ENCODE peak calls at places on chromosomes 7 and 10, in seven cellular contexts. One of them, this sample, is unnamed.

GRCh38 chr7:101560856-101561255 is 68.2 kb downstream of the MYL10 start:
- DNase-seq in iris pigment epithelial cell: no peak
- DNase-seq in EH: no peak
- DNase-seq in Calu3: no peak
- DNase-seq in fibroblast of lung: no peak
- DNase-seq in activated CD4-positive, alpha-beta T cell treated with anti-CD3 and anti-CD28 coated beads for 24 hours: no peak
- DNase-seq in stimulated activated CD4-positive, alpha-beta T cell treated with anti-CD3 and anti-CD28 coated beads, Interleukin-4, amount 100 ng/mL, for 24 hours: no peak
- DNase-seq in this sample: no peak

GRCh38 chr10:92291921-92292860 is 1.2 kb downstream of the MARCHF5 start:
- DNase-seq in activated CD4-positive, alpha-beta T cell treated with anti-CD3 and anti-CD28 coated beads for 24 hours: no peak
- DNase-seq in fibroblast of lung: peak; percentile 51
- DNase-seq in stimulated activated CD4-positive, alpha-beta T cell treated with anti-CD3 and anti-CD28 coated beads, Interleukin-4, amount 100 ng/mL, for 24 hours: peak; percentile 41
- DNase-seq in EH: peak; percentile 64
- DNase-seq in Calu3: peak; percentile 40
- DNase-seq in iris pigment epithelial cell: peak; percentile 72
- DNase-seq in this sample: peak; percentile 65

GRCh38 chr7:55028011-55028410 is 9.2 kb downstream of the EGFR start:
- DNase-seq in EH: peak; percentile 24
- DNase-seq in stimulated activated CD4-positive, alpha-beta T cell treated with anti-CD3 and anti-CD28 coated beads, Interleukin-4, amount 100 ng/mL, for 24 hours: no peak
- DNase-seq in Calu3: no peak
- DNase-seq in fibroblast of lung: peak; percentile 34
- DNase-seq in activated CD4-positive, alpha-beta T cell treated with anti-CD3 and anti-CD28 coated beads for 24 hours: no peak
- DNase-seq in iris pigment epithelial cell: no peak
- DNase-seq in this sample: no peak

GRCh38 chr7:42198974-42199668 is 37.9 kb downstream of the GLI3 start:
- DNase-seq in stimulated activated CD4-positive, alpha-beta T cell treated with anti-CD3 and anti-CD28 coated beads, Interleukin-4, amount 100 ng/mL, for 24 hours: no peak
- DNase-seq in EH: peak; percentile 77
- DNase-seq in activated CD4-positive, alpha-beta T cell treated with anti-CD3 and anti-CD28 coated beads for 24 hours: no peak
- DNase-seq in iris pigment epithelial cell: no peak
- DNase-seq in fibroblast of lung: peak; percentile 76
- DNase-seq in Calu3: no peak
- DNase-seq in this sample: no peak

GRCh38 chr10:34397324-34397723 is 417.8 kb downstream of the PARD3 start:
- DNase-seq in Calu3: no peak
- DNase-seq in fibroblast of lung: peak; percentile 75
- DNase-seq in EH: peak; percentile 79
- DNase-seq in stimulated activated CD4-positive, alpha-beta T cell treated with anti-CD3 and anti-CD28 coated beads, Interleukin-4, amount 100 ng/mL, for 24 hours: no peak
- DNase-seq in iris pigment epithelial cell: peak; percentile 89
- DNase-seq in activated CD4-positive, alpha-beta T cell treated with anti-CD3 and anti-CD28 coated beads for 24 hours: no peak
- DNase-seq in this sample: no peak

GRCh38 chr10:6579904-6580278 is at the start of gene PRKCQ:
- DNase-seq in Calu3: no peak
- DNase-seq in fibroblast of lung: peak; percentile 42
- DNase-seq in EH: peak; percentile 27
- DNase-seq in stimulated activated CD4-positive, alpha-beta T cell treated with anti-CD3 and anti-CD28 coated beads, Interleukin-4, amount 100 ng/mL, for 24 hours: no peak
- DNase-seq in iris pigment epithelial cell: peak; percentile 22
- DNase-seq in activated CD4-positive, alpha-beta T cell treated with anti-CD3 and anti-CD28 coated beads for 24 hours: no peak
- DNase-seq in this sample: peak; percentile 23

GRCh38 chr10:132518572-132519381 is 18.8 kb upstream of the INPP5A start:
- DNase-seq in stimulated activated CD4-positive, alpha-beta T cell treated with anti-CD3 and anti-CD28 coated beads, Interleukin-4, amount 100 ng/mL, for 24 hours: no peak
- DNase-seq in activated CD4-positive, alpha-beta T cell treated with anti-CD3 and anti-CD28 coated beads for 24 hours: no peak
- DNase-seq in Calu3: peak; percentile 82
- DNase-seq in fibroblast of lung: no peak
- DNase-seq in EH: no peak
- DNase-seq in iris pigment epithelial cell: no peak
- DNase-seq in this sample: no peak

GRCh38 chr7:92646966-92647625 is 56.9 kb upstream of the FAM133B start:
- DNase-seq in iris pigment epithelial cell: no peak
- DNase-seq in EH: no peak
- DNase-seq in activated CD4-positive, alpha-beta T cell treated with anti-CD3 and anti-CD28 coated beads for 24 hours: no peak
- DNase-seq in fibroblast of lung: no peak
- DNase-seq in stimulated activated CD4-positive, alpha-beta T cell treated with anti-CD3 and anti-CD28 coated beads, Interleukin-4, amount 100 ng/mL, for 24 hours: no peak
- DNase-seq in Calu3: no peak
- DNase-seq in this sample: peak; percentile 92

GRCh38 chr10:125041856-125042506 is 100.1 kb downstream of the ZRANB1 start:
- DNase-seq in Calu3: no peak
- DNase-seq in fibroblast of lung: no peak
- DNase-seq in EH: peak; percentile 79
- DNase-seq in activated CD4-positive, alpha-beta T cell treated with anti-CD3 and anti-CD28 coated beads for 24 hours: no peak
- DNase-seq in iris pigment epithelial cell: no peak
- DNase-seq in stimulated activated CD4-positive, alpha-beta T cell treated with anti-CD3 and anti-CD28 coated beads, Interleukin-4, amount 100 ng/mL, for 24 hours: no peak
- DNase-seq in this sample: no peak

This sample was measured in ACHN.